ENCODE peak calls at places on chromosomes 6 and 20, in ten cellular contexts. One of them, this sample, is unnamed.

GRCh38 chr6:154197176-154197850 is 158.3 kb downstream of the OPRM1 start:
- DNase-seq in stomach: no peak
- DNase-seq in uterus: no peak
- DNase-seq in heart right ventricle: no peak
- DNase-seq in neural crest cell: no peak
- DNase-seq in stimulated activated CD4-positive, alpha-beta T cell treated with anti-CD3 and anti-CD28 coated beads, TNF-alpha, amount 100 ng/mL, for 4 hours: no peak
- DNase-seq in endothelial cell of umbilical vein: no peak
- DNase-seq in Daoy: no peak
- DNase-seq in GM06990: no peak
- DNase-seq in HS-27A: no peak
- DNase-seq in this sample: no peak

GRCh38 chr20:63873477-63873971 is 8.5 kb downstream of the TPD52L2 start:
- DNase-seq in uterus: peak; percentile 51
- DNase-seq in endothelial cell of umbilical vein: peak; percentile 87
- DNase-seq in Daoy: peak; percentile 77
- DNase-seq in stomach: no peak
- DNase-seq in heart right ventricle: no peak
- DNase-seq in neural crest cell: no peak
- DNase-seq in stimulated activated CD4-positive, alpha-beta T cell treated with anti-CD3 and anti-CD28 coated beads, TNF-alpha, amount 100 ng/mL, for 4 hours: no peak
- DNase-seq in HS-27A: no peak
- DNase-seq in GM06990: no peak
- DNase-seq in this sample: peak; percentile 60

GRCh38 chr6:109690373-109690739 is 646 bp downstream of the AK9 start:
- DNase-seq in stimulated activated CD4-positive, alpha-beta T cell treated with anti-CD3 and anti-CD28 coated beads, TNF-alpha, amount 100 ng/mL, for 4 hours: peak; percentile 48
- DNase-seq in Daoy: peak; percentile 27
- DNase-seq in GM06990: peak; percentile 61
- DNase-seq in heart right ventricle: peak; percentile 55
- DNase-seq in stomach: peak; percentile 76
- DNase-seq in HS-27A: no peak
- DNase-seq in endothelial cell of umbilical vein: no peak
- DNase-seq in neural crest cell: peak; percentile 42
- DNase-seq in uterus: peak; percentile 36
- DNase-seq in this sample: peak; percentile 56

GRCh38 chr20:32507998-32508774 is 76.9 kb downstream of the NOL4L start:
- DNase-seq in GM06990: no peak
- DNase-seq in stomach: no peak
- DNase-seq in neural crest cell: no peak
- DNase-seq in Daoy: no peak
- DNase-seq in uterus: no peak
- DNase-seq in heart right ventricle: no peak
- DNase-seq in endothelial cell of umbilical vein: no peak
- DNase-seq in stimulated activated CD4-positive, alpha-beta T cell treated with anti-CD3 and anti-CD28 coated beads, TNF-alpha, amount 100 ng/mL, for 4 hours: no peak
- DNase-seq in HS-27A: no peak
- DNase-seq in this sample: no peak

GRCh38 chr20:43941476-43942212 is 27.0 kb downstream of the TOX2 start:
- DNase-seq in endothelial cell of umbilical vein: peak; percentile 57
- DNase-seq in GM06990: no peak
- DNase-seq in HS-27A: no peak
- DNase-seq in stimulated activated CD4-positive, alpha-beta T cell treated with anti-CD3 and anti-CD28 coated beads, TNF-alpha, amount 100 ng/mL, for 4 hours: no peak
- DNase-seq in uterus: no peak
- DNase-seq in Daoy: peak; percentile 51
- DNase-seq in neural crest cell: no peak
- DNase-seq in heart right ventricle: no peak
- DNase-seq in stomach: no peak
- DNase-seq in this sample: no peak

GRCh38 chr6:90599151-90599550 is 12.3 kb upstream of the MAP3K7 start:
- DNase-seq in Daoy: no peak
- DNase-seq in HS-27A: no peak
- DNase-seq in stimulated activated CD4-positive, alpha-beta T cell treated with anti-CD3 and anti-CD28 coated beads, TNF-alpha, amount 100 ng/mL, for 4 hours: no peak
- DNase-seq in GM06990: no peak
- DNase-seq in stomach: no peak
- DNase-seq in endothelial cell of umbilical vein: no peak
- DNase-seq in heart right ventricle: no peak
- DNase-seq in neural crest cell: no peak
- DNase-seq in uterus: no peak
- DNase-seq in this sample: no peak

GRCh38 chr6:126077810-126078791 is 91.8 kb downstream of the TRMT11 start:
- DNase-seq in endothelial cell of umbilical vein: no peak
- DNase-seq in neural crest cell: no peak
- DNase-seq in GM06990: no peak
- DNase-seq in stomach: no peak
- DNase-seq in stimulated activated CD4-positive, alpha-beta T cell treated with anti-CD3 and anti-CD28 coated beads, TNF-alpha, amount 100 ng/mL, for 4 hours: no peak
- DNase-seq in HS-27A: no peak
- DNase-seq in heart right ventricle: no peak
- DNase-seq in Daoy: no peak
- DNase-seq in uterus: peak; percentile 83
- DNase-seq in this sample: no peak

GRCh38 chr20:57524511-57525176 is at the start of gene CTCFL:
- DNase-seq in heart right ventricle: no peak
- DNase-seq in Daoy: no peak
- DNase-seq in stimulated activated CD4-positive, alpha-beta T cell treated with anti-CD3 and anti-CD28 coated beads, TNF-alpha, amount 100 ng/mL, for 4 hours: no peak
- DNase-seq in endothelial cell of umbilical vein: no peak
- DNase-seq in neural crest cell: no peak
- DNase-seq in HS-27A: no peak
- DNase-seq in GM06990: no peak
- DNase-seq in uterus: no peak
- DNase-seq in stomach: no peak
- DNase-seq in this sample: no peak

GRCh38 chr20:61789329-61789728 is 276.4 kb downstream of the TAF4 start:
- DNase-seq in heart right ventricle: no peak
- DNase-seq in GM06990: no peak
- DNase-seq in stimulated activated CD4-positive, alpha-beta T cell treated with anti-CD3 and anti-CD28 coated beads, TNF-alpha, amount 100 ng/mL, for 4 hours: no peak
- DNase-seq in stomach: no peak
- DNase-seq in endothelial cell of umbilical vein: no peak
- DNase-seq in Daoy: peak; percentile 41
- DNase-seq in uterus: no peak
- DNase-seq in HS-27A: no peak
- DNase-seq in neural crest cell: no peak
- DNase-seq in this sample: no peak

GRCh38 chr6:151699719-151700118 is 107.8 kb upstream of the ESR1 start:
- DNase-seq in uterus: peak; percentile 75
- DNase-seq in stomach: no peak
- DNase-seq in endothelial cell of umbilical vein: no peak
- DNase-seq in Daoy: no peak
- DNase-seq in HS-27A: no peak
- DNase-seq in GM06990: no peak
- DNase-seq in neural crest cell: no peak
- DNase-seq in stimulated activated CD4-positive, alpha-beta T cell treated with anti-CD3 and anti-CD28 coated beads, TNF-alpha, amount 100 ng/mL, for 4 hours: no peak
- DNase-seq in heart right ventricle: no peak
- DNase-seq in this sample: no peak

GRCh38 chr6:113763311-113763766 is 93.8 kb upstream of the MARCKS start:
- DNase-seq in HS-27A: no peak
- DNase-seq in Daoy: peak; percentile 23
- DNase-seq in uterus: no peak
- DNase-seq in neural crest cell: no peak
- DNase-seq in heart right ventricle: no peak
- DNase-seq in stomach: no peak
- DNase-seq in stimulated activated CD4-positive, alpha-beta T cell treated with anti-CD3 and anti-CD28 coated beads, TNF-alpha, amount 100 ng/mL, for 4 hours: no peak
- DNase-seq in endothelial cell of umbilical vein: peak; percentile 47
- DNase-seq in GM06990: peak; percentile 34
- DNase-seq in this sample: no peak

GRCh38 chr6:42694586-42694985 is 27.8 kb downstream of the PRPH2 start:
- DNase-seq in HS-27A: peak; percentile 41
- DNase-seq in stimulated activated CD4-positive, alpha-beta T cell treated with anti-CD3 and anti-CD28 coated beads, TNF-alpha, amount 100 ng/mL, for 4 hours: no peak
- DNase-seq in stomach: no peak
- DNase-seq in neural crest cell: no peak
- DNase-seq in endothelial cell of umbilical vein: no peak
- DNase-seq in GM06990: no peak
- DNase-seq in uterus: peak; percentile 30
- DNase-seq in Daoy: no peak
- DNase-seq in heart right ventricle: no peak
- DNase-seq in this sample: no peak

GRCh38 chr6:3804981-3805380 is 44.2 kb upstream of the FAM50B start:
- DNase-seq in neural crest cell: no peak
- DNase-seq in endothelial cell of umbilical vein: no peak
- DNase-seq in heart right ventricle: no peak
- DNase-seq in HS-27A: no peak
- DNase-seq in stimulated activated CD4-positive, alpha-beta T cell treated with anti-CD3 and anti-CD28 coated beads, TNF-alpha, amount 100 ng/mL, for 4 hours: no peak
- DNase-seq in Daoy: no peak
- DNase-seq in GM06990: no peak
- DNase-seq in uterus: no peak
- DNase-seq in stomach: no peak
- DNase-seq in this sample: no peak

GRCh38 chr20:58690851-58691250 is 1.7 kb upstream of the NPEPL1 start:
- DNase-seq in uterus: peak; percentile 48
- DNase-seq in HS-27A: no peak
- DNase-seq in Daoy: no peak
- DNase-seq in neural crest cell: no peak
- DNase-seq in stomach: peak; percentile 24
- DNase-seq in stimulated activated CD4-positive, alpha-beta T cell treated with anti-CD3 and anti-CD28 coated beads, TNF-alpha, amount 100 ng/mL, for 4 hours: no peak
- DNase-seq in heart right ventricle: no peak
- DNase-seq in endothelial cell of umbilical vein: no peak
- DNase-seq in GM06990: no peak
- DNase-seq in this sample: no peak

GRCh38 chr6:28258877-28259777 is at the start of gene NKAPL:
- DNase-seq in GM06990: peak; percentile 7
- DNase-seq in HS-27A: no peak
- DNase-seq in endothelial cell of umbilical vein: peak; percentile 46
- DNase-seq in heart right ventricle: peak; percentile 88
- DNase-seq in Daoy: no peak
- DNase-seq in stomach: peak; percentile 65
- DNase-seq in neural crest cell: no peak
- DNase-seq in uterus: peak; percentile 71
- DNase-seq in stimulated activated CD4-positive, alpha-beta T cell treated with anti-CD3 and anti-CD28 coated beads, TNF-alpha, amount 100 ng/mL, for 4 hours: no peak
- DNase-seq in this sample: peak; percentile 92

GRCh38 chr6:113820751-113821150 is 36.4 kb upstream of the MARCKS start:
- DNase-seq in neural crest cell: no peak
- DNase-seq in stomach: no peak
- DNase-seq in heart right ventricle: no peak
- DNase-seq in HS-27A: no peak
- DNase-seq in Daoy: no peak
- DNase-seq in uterus: no peak
- DNase-seq in endothelial cell of umbilical vein: no peak
- DNase-seq in GM06990: no peak
- DNase-seq in stimulated activated CD4-positive, alpha-beta T cell treated with anti-CD3 and anti-CD28 coated beads, TNF-alpha, amount 100 ng/mL, for 4 hours: no peak
- DNase-seq in this sample: no peak

GRCh38 chr6:36493859-36494258 is 51.1 kb downstream of the KCTD20 start:
- DNase-seq in endothelial cell of umbilical vein: no peak
- DNase-seq in stomach: no peak
- DNase-seq in uterus: no peak
- DNase-seq in neural crest cell: no peak
- DNase-seq in Daoy: no peak
- DNase-seq in HS-27A: no peak
- DNase-seq in heart right ventricle: no peak
- DNase-seq in stimulated activated CD4-positive, alpha-beta T cell treated with anti-CD3 and anti-CD28 coated beads, TNF-alpha, amount 100 ng/mL, for 4 hours: no peak
- DNase-seq in GM06990: no peak
- DNase-seq in this sample: no peak

GRCh38 chr6:49666930-49667369 is 30.3 kb upstream of the RHAG start:
- DNase-seq in endothelial cell of umbilical vein: no peak
- DNase-seq in neural crest cell: no peak
- DNase-seq in uterus: no peak
- DNase-seq in stomach: no peak
- DNase-seq in stimulated activated CD4-positive, alpha-beta T cell treated with anti-CD3 and anti-CD28 coated beads, TNF-alpha, amount 100 ng/mL, for 4 hours: no peak
- DNase-seq in GM06990: no peak
- DNase-seq in HS-27A: no peak
- DNase-seq in heart right ventricle: no peak
- DNase-seq in Daoy: no peak
- DNase-seq in this sample: no peak

GRCh38 chr6:2823104-2823850 is 18.4 kb downstream of the SERPINB1 start:
- DNase-seq in stomach: no peak
- DNase-seq in endothelial cell of umbilical vein: no peak
- DNase-seq in stimulated activated CD4-positive, alpha-beta T cell treated with anti-CD3 and anti-CD28 coated beads, TNF-alpha, amount 100 ng/mL, for 4 hours: no peak
- DNase-seq in HS-27A: no peak
- DNase-seq in neural crest cell: no peak
- DNase-seq in GM06990: no peak
- DNase-seq in heart right ventricle: no peak
- DNase-seq in uterus: no peak
- DNase-seq in Daoy: no peak
- DNase-seq in this sample: no peak

GRCh38 chr6:84411060-84411629 is 183.7 kb upstream of the CEP162 start:
- DNase-seq in GM06990: peak; percentile 46
- DNase-seq in Daoy: peak; percentile 58
- DNase-seq in HS-27A: peak; percentile 36
- DNase-seq in neural crest cell: no peak
- DNase-seq in uterus: no peak
- DNase-seq in endothelial cell of umbilical vein: no peak
- DNase-seq in stomach: no peak
- DNase-seq in heart right ventricle: no peak
- DNase-seq in stimulated activated CD4-positive, alpha-beta T cell treated with anti-CD3 and anti-CD28 coated beads, TNF-alpha, amount 100 ng/mL, for 4 hours: no peak
- DNase-seq in this sample: no peak

GRCh38 chr6:39664173-39664572 is 61.0 kb downstream of the KIF6 start:
- DNase-seq in Daoy: no peak
- DNase-seq in uterus: no peak
- DNase-seq in GM06990: no peak
- DNase-seq in stimulated activated CD4-positive, alpha-beta T cell treated with anti-CD3 and anti-CD28 coated beads, TNF-alpha, amount 100 ng/mL, for 4 hours: no peak
- DNase-seq in heart right ventricle: no peak
- DNase-seq in HS-27A: no peak
- DNase-seq in neural crest cell: no peak
- DNase-seq in endothelial cell of umbilical vein: no peak
- DNase-seq in stomach: no peak
- DNase-seq in this sample: no peak

GRCh38 chr6:43019152-43019551 is 2.3 kb upstream of the RRP36 start:
- DNase-seq in stimulated activated CD4-positive, alpha-beta T cell treated with anti-CD3 and anti-CD28 coated beads, TNF-alpha, amount 100 ng/mL, for 4 hours: no peak
- DNase-seq in neural crest cell: no peak
- DNase-seq in Daoy: no peak
- DNase-seq in uterus: no peak
- DNase-seq in endothelial cell of umbilical vein: no peak
- DNase-seq in GM06990: no peak
- DNase-seq in HS-27A: no peak
- DNase-seq in stomach: no peak
- DNase-seq in heart right ventricle: no peak
- DNase-seq in this sample: no peak

GRCh38 chr20:36573798-36574277 is 441 bp downstream of the TGIF2 start:
- DNase-seq in GM06990: peak; percentile 55
- DNase-seq in Daoy: peak; percentile 23
- DNase-seq in stomach: peak; percentile 29
- DNase-seq in HS-27A: no peak
- DNase-seq in uterus: no peak
- DNase-seq in heart right ventricle: peak; percentile 47
- DNase-seq in stimulated activated CD4-positive, alpha-beta T cell treated with anti-CD3 and anti-CD28 coated beads, TNF-alpha, amount 100 ng/mL, for 4 hours: no peak
- DNase-seq in endothelial cell of umbilical vein: peak; percentile 29
- DNase-seq in neural crest cell: no peak
- DNase-seq in this sample: peak; percentile 49

GRCh38 chr20:56393133-56393472 is 658 bp downstream of the CSTF1 start:
- DNase-seq in HS-27A: no peak
- DNase-seq in GM06990: no peak
- DNase-seq in heart right ventricle: no peak
- DNase-seq in stimulated activated CD4-positive, alpha-beta T cell treated with anti-CD3 and anti-CD28 coated beads, TNF-alpha, amount 100 ng/mL, for 4 hours: no peak
- DNase-seq in uterus: no peak
- DNase-seq in endothelial cell of umbilical vein: peak; percentile 24
- DNase-seq in stomach: no peak
- DNase-seq in neural crest cell: no peak
- DNase-seq in Daoy: no peak
- DNase-seq in this sample: no peak

GRCh38 chr6:151999194-151999593 is 191.7 kb downstream of the ESR1 start:
- DNase-seq in Daoy: peak; percentile 3
- DNase-seq in endothelial cell of umbilical vein: peak; percentile 57
- DNase-seq in GM06990: no peak
- DNase-seq in HS-27A: no peak
- DNase-seq in heart right ventricle: no peak
- DNase-seq in uterus: no peak
- DNase-seq in stimulated activated CD4-positive, alpha-beta T cell treated with anti-CD3 and anti-CD28 coated beads, TNF-alpha, amount 100 ng/mL, for 4 hours: no peak
- DNase-seq in neural crest cell: no peak
- DNase-seq in stomach: no peak
- DNase-seq in this sample: no peak

GRCh38 chr6:30810813-30811329 is 66.5 kb upstream of the IER3 start:
- DNase-seq in GM06990: peak; percentile 62
- DNase-seq in uterus: no peak
- DNase-seq in Daoy: peak; percentile 57
- DNase-seq in stomach: peak; percentile 36
- DNase-seq in heart right ventricle: no peak
- DNase-seq in stimulated activated CD4-positive, alpha-beta T cell treated with anti-CD3 and anti-CD28 coated beads, TNF-alpha, amount 100 ng/mL, for 4 hours: no peak
- DNase-seq in HS-27A: no peak
- DNase-seq in endothelial cell of umbilical vein: no peak
- DNase-seq in neural crest cell: no peak
- DNase-seq in this sample: no peak

GRCh38 chr6:159729598-159729997 is 2.3 kb downstream of the WTAP start:
- DNase-seq in neural crest cell: no peak
- DNase-seq in endothelial cell of umbilical vein: peak; percentile 20
- DNase-seq in heart right ventricle: no peak
- DNase-seq in stimulated activated CD4-positive, alpha-beta T cell treated with anti-CD3 and anti-CD28 coated beads, TNF-alpha, amount 100 ng/mL, for 4 hours: no peak
- DNase-seq in uterus: no peak
- DNase-seq in HS-27A: no peak
- DNase-seq in Daoy: no peak
- DNase-seq in GM06990: no peak
- DNase-seq in stomach: no peak
- DNase-seq in this sample: no peak

GRCh38 chr20:977021-977420 is 25.1 kb downstream of the RSPO4 start:
- DNase-seq in GM06990: no peak
- DNase-seq in HS-27A: no peak
- DNase-seq in neural crest cell: no peak
- DNase-seq in uterus: no peak
- DNase-seq in heart right ventricle: no peak
- DNase-seq in stomach: no peak
- DNase-seq in endothelial cell of umbilical vein: no peak
- DNase-seq in Daoy: no peak
- DNase-seq in stimulated activated CD4-positive, alpha-beta T cell treated with anti-CD3 and anti-CD28 coated beads, TNF-alpha, amount 100 ng/mL, for 4 hours: no peak
- DNase-seq in this sample: no peak

This sample was measured in heart left ventricle.